ENCODE peak calls at places on chromosomes 4 and X, in four cellular contexts. One of them, this sample, is unnamed.

GRCh38 chrX:1397001-1397400 is 5.1 kb upstream of the SLC25A6 start:
- DNase-seq in endothelial cell of umbilical vein: no peak
- DNase-seq in K562: no peak
- DNase-seq in H1: no peak
- DNase-seq in this sample: no peak

GRCh38 chr4:41216294-41217019 is 2.1 kb upstream of the APBB2 start:
- DNase-seq in endothelial cell of umbilical vein: peak; percentile 86
- DNase-seq in K562: peak; percentile 75
- DNase-seq in H1: peak; percentile 91
- DNase-seq in this sample: peak; percentile 66

GRCh38 chrX:117508021-117508420 is 608.6 kb downstream of the KLHL13 start:
- DNase-seq in endothelial cell of umbilical vein: no peak
- DNase-seq in K562: no peak
- DNase-seq in H1: no peak
- DNase-seq in this sample: no peak

GRCh38 chrX:104166735-104167436 is 633 bp downstream of the FAM199X start:
- DNase-seq in H1: no peak
- DNase-seq in K562: peak; percentile 9
- DNase-seq in endothelial cell of umbilical vein: no peak
- DNase-seq in this sample: no peak

GRCh38 chrX:72003811-72004750 is 93.4 kb downstream of the NHSL2 start:
- DNase-seq in H1: peak; percentile 58
- DNase-seq in endothelial cell of umbilical vein: peak; percentile 45
- DNase-seq in K562: no peak
- DNase-seq in this sample: no peak

GRCh38 chr4:101464596-101464995 is 117.3 kb upstream of the PPP3CA start:
- DNase-seq in H1: no peak
- DNase-seq in endothelial cell of umbilical vein: no peak
- DNase-seq in K562: no peak
- DNase-seq in this sample: no peak

GRCh38 chr4:78293348-78293747 is 236.2 kb downstream of the FRAS1 start:
- DNase-seq in H1: no peak
- DNase-seq in K562: no peak
- DNase-seq in endothelial cell of umbilical vein: no peak
- DNase-seq in this sample: no peak

GRCh38 chr4:88054909-88055308 is 47.5 kb downstream of the PKD2 start:
- DNase-seq in endothelial cell of umbilical vein: peak; percentile 77
- DNase-seq in K562: peak; percentile 10
- DNase-seq in H1: no peak
- DNase-seq in this sample: no peak

GRCh38 chr4:24279492-24279891 is 304.9 kb downstream of the DHX15 start:
- DNase-seq in H1: no peak
- DNase-seq in endothelial cell of umbilical vein: no peak
- DNase-seq in K562: no peak
- DNase-seq in this sample: no peak

GRCh38 chr4:109171098-109171497 is 131.4 kb downstream of the COL25A1 start:
- DNase-seq in endothelial cell of umbilical vein: no peak
- DNase-seq in K562: no peak
- DNase-seq in H1: no peak
- DNase-seq in this sample: no peak

GRCh38 chr4:85600501-85600900 is 125.6 kb downstream of the ARHGAP24 start:
- DNase-seq in endothelial cell of umbilical vein: no peak
- DNase-seq in K562: no peak
- DNase-seq in H1: no peak
- DNase-seq in this sample: no peak

GRCh38 chr4:110108470-110108869 is 89.9 kb downstream of the ELOVL6 start:
- DNase-seq in endothelial cell of umbilical vein: no peak
- DNase-seq in H1: no peak
- DNase-seq in K562: no peak
- DNase-seq in this sample: no peak

GRCh38 chr4:186982160-186982559 is 258.5 kb upstream of the FAT1 start:
- DNase-seq in endothelial cell of umbilical vein: no peak
- DNase-seq in K562: no peak
- DNase-seq in H1: no peak
- DNase-seq in this sample: no peak

GRCh38 chr4:129064717-129065116 is 28.6 kb downstream of the SCLT1 start:
- DNase-seq in endothelial cell of umbilical vein: no peak
- DNase-seq in H1: no peak
- DNase-seq in K562: no peak
- DNase-seq in this sample: no peak

GRCh38 chr4:27692098-27692679 is 831.5 kb downstream of the STIM2 start:
- DNase-seq in endothelial cell of umbilical vein: peak; percentile 5
- DNase-seq in K562: no peak
- DNase-seq in H1: no peak
- DNase-seq in this sample: no peak

GRCh38 chr4:77157859-77158486 is 966 bp downstream of the CCNG2 start:
- DNase-seq in H1: peak; percentile 93
- DNase-seq in endothelial cell of umbilical vein: peak; percentile 90
- DNase-seq in K562: peak; percentile 84
- DNase-seq in this sample: no peak

GRCh38 chr4:77155631-77156345 is 1.2 kb upstream of the CCNG2 start:
- DNase-seq in K562: no peak
- DNase-seq in endothelial cell of umbilical vein: no peak
- DNase-seq in H1: no peak
- DNase-seq in this sample: no peak

GRCh38 chr4:77156912-77157858 is at the start of gene CCNG2:
- DNase-seq in endothelial cell of umbilical vein: no peak
- DNase-seq in K562: peak; percentile 77
- DNase-seq in H1: peak; percentile 97
- DNase-seq in this sample: no peak

GRCh38 chr4:77154761-77155499 is 2.1 kb upstream of the CCNG2 start:
- DNase-seq in endothelial cell of umbilical vein: no peak
- DNase-seq in H1: no peak
- DNase-seq in K562: no peak
- DNase-seq in this sample: no peak

DNA sequence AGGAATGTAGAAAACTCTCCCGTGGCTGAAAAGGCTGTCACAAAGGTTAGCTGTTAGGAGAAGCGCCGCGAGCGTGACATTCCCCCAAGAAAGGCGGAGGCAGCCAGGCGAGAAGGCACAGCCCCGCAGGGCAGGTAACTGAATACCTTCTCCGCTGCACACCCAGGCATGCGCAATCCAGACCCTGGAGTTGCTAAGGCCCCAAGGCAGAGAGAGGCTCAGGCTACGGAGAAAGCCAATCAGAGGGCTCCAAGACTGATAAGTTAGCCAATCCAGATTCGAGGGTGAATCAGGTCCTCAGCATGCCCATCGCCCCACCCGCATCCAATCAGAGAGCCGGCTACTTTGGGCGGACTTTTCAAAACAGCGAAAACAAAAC is 485 bp upstream of the CCNG2 start:
- DNase-seq in K562: peak; percentile 96
- DNase-seq in endothelial cell of umbilical vein: peak; percentile 99
- DNase-seq in H1: peak; percentile 89
- DNase-seq in this sample: peak; percentile 99
- TF ChIP-seq POLR2AphosphoS5 in K562: no peak
- TF ChIP-seq POLR2AphosphoS5 in endothelial cell of umbilical vein: no peak
- TF ChIP-seq POLR2AphosphoS5 in H1: peak; percentile 88
- TF ChIP-seq POLR2AphosphoS5 in this sample: peak; percentile 81

GRCh38 chr4:170089743-170090666 is at the start of gene AADAT:
- DNase-seq in endothelial cell of umbilical vein: peak; percentile 44
- DNase-seq in H1: peak; percentile 89
- DNase-seq in K562: peak; percentile 33
- DNase-seq in this sample: no peak
- TF ChIP-seq EZH2 in endothelial cell of umbilical vein: no peak
- TF ChIP-seq EZH2 in H1: no peak
- TF ChIP-seq EZH2 in K562: no peak
- TF ChIP-seq EZH2 in this sample: no peak

DNA sequence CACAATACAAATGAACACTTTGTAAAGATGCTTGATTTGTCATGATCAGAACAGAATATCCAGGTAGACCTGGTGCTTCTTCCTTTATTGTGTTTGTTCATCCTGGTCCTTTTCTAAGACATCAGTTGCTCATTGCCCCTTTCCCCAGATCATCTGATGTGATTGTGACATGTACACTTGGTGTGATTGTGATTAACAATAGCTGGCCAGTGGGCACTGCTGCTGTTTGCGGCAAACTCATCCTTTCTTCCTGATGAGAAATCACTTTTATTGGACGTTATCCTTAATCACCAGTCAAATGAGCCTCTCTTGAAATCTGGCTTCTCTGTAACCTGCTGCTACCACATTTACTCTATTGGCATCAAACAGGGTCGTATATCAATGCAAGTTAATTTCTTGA is 135.1 kb downstream of the PCDH7 start:
- DNase-seq in K562: no peak
- DNase-seq in endothelial cell of umbilical vein: no peak
- DNase-seq in H1: no peak
- DNase-seq in this sample: no peak
- TF ChIP-seq POLR2AphosphoS5 in K562: no peak
- TF ChIP-seq POLR2AphosphoS5 in endothelial cell of umbilical vein: no peak
- TF ChIP-seq POLR2AphosphoS5 in H1: no peak
- TF ChIP-seq POLR2AphosphoS5 in this sample: no peak

GRCh38 chr4:5888706-5889696 is 3.9 kb downstream of the CRMP1 start:
- DNase-seq in H1: no peak
- DNase-seq in endothelial cell of umbilical vein: no peak
- DNase-seq in K562: no peak
- DNase-seq in this sample: no peak

GRCh38 chr4:5892321-5893012 is 419 bp downstream of the CRMP1 start:
- DNase-seq in H1: peak; percentile 68
- DNase-seq in endothelial cell of umbilical vein: no peak
- DNase-seq in K562: no peak
- DNase-seq in this sample: no peak

GRCh38 chr4:5888222-5888701 is 4.6 kb downstream of the CRMP1 start:
- DNase-seq in K562: peak; percentile 17
- DNase-seq in endothelial cell of umbilical vein: no peak
- DNase-seq in H1: peak; percentile 76
- DNase-seq in this sample: no peak

GRCh38 chr4:5891563-5892320 is 1.1 kb downstream of the CRMP1 start:
- DNase-seq in endothelial cell of umbilical vein: no peak
- DNase-seq in K562: no peak
- DNase-seq in H1: no peak
- DNase-seq in this sample: no peak

DNA sequence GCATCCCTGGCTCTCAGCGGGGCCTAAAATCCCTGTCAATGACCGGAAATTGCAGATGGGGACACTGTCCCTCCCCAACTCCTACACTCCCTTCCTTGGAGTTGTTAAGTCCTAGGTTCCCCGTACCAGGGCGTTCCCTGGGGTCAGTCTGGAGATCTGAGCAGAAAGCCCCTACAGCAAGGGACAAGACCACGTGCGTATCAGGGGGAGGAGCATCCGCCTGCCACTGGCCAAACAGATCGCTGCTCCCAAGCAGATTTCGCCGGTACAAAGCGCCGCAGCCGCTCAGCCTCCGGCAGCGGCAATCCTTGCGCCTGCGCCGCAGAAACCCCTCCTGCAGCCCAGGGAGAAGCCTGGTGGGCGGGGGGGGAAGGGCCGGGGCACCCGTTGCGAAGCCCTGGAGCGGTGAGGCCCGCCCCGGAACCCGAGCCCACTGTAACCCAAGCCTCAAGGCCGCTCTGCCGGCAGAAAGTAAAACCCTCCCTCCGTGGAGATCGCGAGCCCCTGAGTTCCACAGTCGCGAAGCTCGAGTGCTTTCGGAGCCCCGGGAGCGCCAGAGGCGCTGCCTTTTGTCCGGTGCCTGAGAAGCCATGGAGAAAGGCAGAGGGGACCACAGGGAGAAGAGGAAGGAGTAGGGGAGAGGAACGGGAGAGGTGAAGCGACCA is 2.7 kb downstream of the CRMP1 start:
- DNase-seq in H1: peak; percentile 90
- DNase-seq in K562: no peak
- DNase-seq in endothelial cell of umbilical vein: no peak
- DNase-seq in this sample: no peak
- TF ChIP-seq EZH2 in H1: no peak
- TF ChIP-seq EZH2 in K562: no peak
- TF ChIP-seq EZH2 in endothelial cell of umbilical vein: peak; percentile 8
- TF ChIP-seq EZH2 in this sample: no peak

DNA sequence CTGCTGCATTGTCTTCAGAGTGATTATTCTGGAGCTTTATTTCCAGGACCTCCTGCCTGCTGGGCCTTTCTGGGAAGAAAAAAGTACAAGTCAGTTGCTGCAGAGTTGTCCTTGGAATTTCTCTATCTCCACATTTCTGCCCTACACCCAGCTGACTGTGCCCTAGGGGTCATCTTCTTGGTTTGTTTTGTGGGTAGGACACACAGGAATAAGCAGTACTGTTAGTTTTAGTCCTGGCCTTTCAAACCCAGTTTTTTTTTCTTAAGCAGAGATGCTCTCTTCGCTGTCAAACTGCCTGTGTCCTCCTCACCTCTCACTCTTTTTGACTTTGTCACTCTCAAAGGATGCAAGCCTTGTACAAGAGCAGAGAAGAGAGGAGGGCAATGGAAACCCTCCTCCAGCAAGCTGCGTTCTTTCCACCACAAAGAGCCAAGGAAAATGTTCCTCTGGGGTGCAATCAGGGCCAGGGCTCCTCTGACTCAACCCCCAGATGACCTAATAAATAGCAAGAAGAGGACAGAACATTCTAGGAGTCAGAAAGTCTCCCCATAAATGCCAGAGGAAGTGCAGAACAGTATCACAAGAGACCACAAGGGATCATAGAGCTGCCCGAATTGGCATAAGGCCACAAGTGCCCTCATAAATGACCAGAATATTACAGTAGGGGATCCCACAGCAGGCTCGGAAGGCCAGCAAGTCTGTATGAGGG is 186.2 kb downstream of the RCHY1 start:
- DNase-seq in K562: no peak
- DNase-seq in endothelial cell of umbilical vein: no peak
- DNase-seq in H1: no peak
- DNase-seq in this sample: no peak
- TF ChIP-seq POLR2AphosphoS5 in K562: no peak
- TF ChIP-seq POLR2AphosphoS5 in endothelial cell of umbilical vein: no peak
- TF ChIP-seq POLR2AphosphoS5 in H1: no peak
- TF ChIP-seq POLR2AphosphoS5 in this sample: no peak

GRCh38 chr4:149370002-149370401 is 445.6 kb downstream of the IQCM start:
- DNase-seq in K562: no peak
- DNase-seq in endothelial cell of umbilical vein: no peak
- DNase-seq in H1: no peak
- DNase-seq in this sample: no peak

GRCh38 chr4:149371021-149371420 is 444.6 kb downstream of the IQCM start:
- DNase-seq in endothelial cell of umbilical vein: peak; percentile 46
- DNase-seq in H1: no peak
- DNase-seq in K562: no peak
- DNase-seq in this sample: peak; percentile 73
- TF ChIP-seq EZH2 in endothelial cell of umbilical vein: no peak
- TF ChIP-seq EZH2 in H1: no peak
- TF ChIP-seq EZH2 in K562: no peak
- TF ChIP-seq EZH2 in this sample: no peak

GRCh38 chrX:24282381-24283121 is 31.3 kb downstream of the SUPT20HL2 start:
- DNase-seq in K562: no peak
- DNase-seq in endothelial cell of umbilical vein: no peak
- DNase-seq in H1: no peak
- DNase-seq in this sample: no peak
- TF ChIP-seq POLR2AphosphoS5 in K562: no peak
- TF ChIP-seq POLR2AphosphoS5 in endothelial cell of umbilical vein: no peak
- TF ChIP-seq POLR2AphosphoS5 in H1: no peak
- TF ChIP-seq POLR2AphosphoS5 in this sample: no peak

DNA sequence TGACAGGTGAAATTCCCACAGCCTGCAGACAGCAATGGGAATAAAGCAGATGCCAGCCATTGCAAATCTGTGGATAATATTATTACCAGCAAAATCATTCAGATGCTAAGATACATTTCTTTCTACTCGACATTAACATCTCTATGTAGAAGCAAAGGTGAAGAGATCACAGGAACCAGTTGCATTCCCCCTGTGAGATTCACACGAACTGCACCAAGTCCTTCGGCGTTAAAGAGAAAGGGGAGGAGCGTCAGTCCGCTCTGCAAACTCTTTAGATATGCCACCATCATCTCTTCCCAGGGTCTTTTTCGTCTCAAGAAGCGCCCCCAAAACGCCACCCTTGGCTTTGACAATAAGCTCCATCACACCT is 1.9 kb downstream of the NEUROG2 start:
- DNase-seq in endothelial cell of umbilical vein: no peak
- DNase-seq in K562: no peak
- DNase-seq in H1: peak; percentile 48
- DNase-seq in this sample: no peak
- TF ChIP-seq EZH2 in endothelial cell of umbilical vein: no peak
- TF ChIP-seq EZH2 in K562: no peak
- TF ChIP-seq EZH2 in H1: no peak
- TF ChIP-seq EZH2 in this sample: no peak

GRCh38 chrX:130124577-130124976 is 14.3 kb upstream of the ELF4 start:
- DNase-seq in K562: no peak
- DNase-seq in endothelial cell of umbilical vein: peak; percentile 6
- DNase-seq in H1: no peak
- DNase-seq in this sample: no peak
- TF ChIP-seq POLR2AphosphoS5 in K562: no peak
- TF ChIP-seq POLR2AphosphoS5 in endothelial cell of umbilical vein: no peak
- TF ChIP-seq POLR2AphosphoS5 in H1: no peak
- TF ChIP-seq POLR2AphosphoS5 in this sample: no peak